ENCODE peak calls at places on chromosomes 13 and 19, in eight cellular contexts. D is A549, G is astrocyte of the spinal cord, Y is fibroblast of lung, N is HFF-Myc, H is cardiac muscle cell, L is OCI-LY7, M is left lung. E is an unnamed sample.

GRCh38 chr19:3276341-3276799 is 51.9 kb downstream of the CELF5 start:
- DNase-seq in M (peak), L (peak), Y (no peak), G (no peak), N (no peak), D (peak), H (no peak), E (peak)

GRCh38 chr19:41808663-41809566 is 12.5 kb downstream of the CEACAM3 start:
- DNase-seq in G (no peak), N (no peak), H (no peak), L (no peak), D (no peak), Y (no peak), M (peak), E (no peak)

GRCh38 chr13:103539265-103539664 is 473.0 kb upstream of the SLC10A2 start:
- DNase-seq in Y (no peak), N (no peak), D (no peak), H (no peak), G (no peak), M (no peak), L (no peak), E (no peak)

GRCh38 chr19:1941146-1942077 is at the start of gene CSNK1G2:
- DNase-seq in Y (no peak), D (no peak), H (no peak), M (no peak), G (no peak), L (no peak), N (no peak), E (no peak)

GRCh38 chr13:106140476-106140875 is 395.0 kb downstream of the EFNB2 start:
- DNase-seq in G (no peak), N (no peak), Y (no peak), M (no peak), D (no peak), H (no peak), L (no peak), E (no peak)

GRCh38 chr19:42629191-42629590 is 34.5 kb upstream of the CEACAM8 start:
- DNase-seq in L (no peak), N (no peak), Y (no peak), G (no peak), H (no peak), M (no peak), D (no peak), E (no peak)

GRCh38 chr13:107847406-107847805 is 367.9 kb downstream of the LIG4 start:
- DNase-seq in N (no peak), H (no peak), Y (no peak), G (no peak), L (no peak), D (no peak), M (no peak), E (no peak)

GRCh38 chr13:110134801-110135200 is 172.2 kb downstream of the COL4A1 start:
- DNase-seq in L (no peak), Y (peak), G (peak), H (no peak), M (no peak), N (no peak), D (no peak), E (no peak)

GRCh38 chr19:2135474-2136402 is 15.6 kb downstream of the AP3D1 start:
- DNase-seq in Y (no peak), D (no peak), L (no peak), N (no peak), M (no peak), G (no peak), H (no peak), E (no peak)

DNA sequence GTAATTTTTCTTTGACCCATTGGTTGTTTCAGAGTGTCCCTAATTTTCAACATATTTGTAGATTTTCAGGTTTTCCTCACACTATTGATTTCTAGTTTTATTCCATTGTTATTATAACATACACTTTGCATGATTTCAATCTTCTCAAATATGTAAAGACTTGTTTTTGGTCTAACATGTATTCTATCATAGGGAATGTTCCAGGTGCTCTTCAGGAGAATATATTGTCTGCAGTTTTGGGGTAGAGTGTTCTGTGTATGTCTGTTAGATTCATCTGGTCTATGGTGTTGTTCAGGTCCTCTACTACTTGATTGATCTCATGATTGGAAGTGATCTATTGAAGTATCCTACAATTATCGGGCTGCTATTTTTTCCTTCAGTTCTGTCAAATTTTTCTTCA is 440.9 kb upstream of the MIR17HG start:
- DNase-seq in D (no peak), N (no peak), G (no peak), Y (no peak), H (no peak), M (no peak), L (no peak), E (no peak)
- TF ChIP-seq CTCF in D (no peak), N (no peak), G (no peak), Y (no peak), H (no peak), M (no peak), L (no peak), E (no peak)

GRCh38 chr13:39597828-39598227 is 5.2 kb downstream of the LHFPL6 start:
- DNase-seq in D (no peak), Y (no peak), M (no peak), N (no peak), H (peak), G (peak), L (peak), E (no peak)

GRCh38 chr13:39600766-39601165 is 2.2 kb downstream of the LHFPL6 start:
- DNase-seq in H (peak), M (no peak), G (peak), Y (no peak), D (no peak), L (peak), N (no peak), E (no peak)

GRCh38 chr13:39602277-39602613 is 748 bp downstream of the LHFPL6 start:
- DNase-seq in N (no peak), H (no peak), L (peak), M (no peak), Y (no peak), G (no peak), D (peak), E (no peak)

GRCh38 chr13:39601636-39602035 is 1.4 kb downstream of the LHFPL6 start:
- DNase-seq in G (no peak), Y (no peak), L (no peak), H (no peak), D (no peak), N (no peak), M (no peak), E (no peak)

GRCh38 chr13:39599842-39600241 is 3.2 kb downstream of the LHFPL6 start:
- DNase-seq in D (no peak), L (no peak), N (peak), Y (no peak), H (peak), G (peak), M (no peak), E (no peak)
- H3K4me3 ChIP-seq in D (no peak), L (peak), N (no peak), Y (no peak), H (no peak), G (peak), M (no peak), E (no peak)

GRCh38 chr13:29284726-29285125 is 310.8 kb downstream of the SLC7A1 start:
- DNase-seq in L (no peak), Y (no peak), D (no peak), G (no peak), N (no peak), M (no peak), H (no peak), E (peak)
- TF ChIP-seq CTCF in L (no peak), Y (no peak), D (no peak), G (no peak), N (no peak), M (no peak), H (no peak), E (no peak)

GRCh38 chr19:39557791-39558622 is 18.0 kb upstream of the EID2 start:
- DNase-seq in M (no peak), D (no peak), Y (no peak), G (peak), L (peak), N (no peak), H (peak), E (no peak)
- H3K4me3 ChIP-seq in M (no peak), D (no peak), Y (no peak), G (no peak), L (peak), N (no peak), H (no peak), E (no peak)

DNA sequence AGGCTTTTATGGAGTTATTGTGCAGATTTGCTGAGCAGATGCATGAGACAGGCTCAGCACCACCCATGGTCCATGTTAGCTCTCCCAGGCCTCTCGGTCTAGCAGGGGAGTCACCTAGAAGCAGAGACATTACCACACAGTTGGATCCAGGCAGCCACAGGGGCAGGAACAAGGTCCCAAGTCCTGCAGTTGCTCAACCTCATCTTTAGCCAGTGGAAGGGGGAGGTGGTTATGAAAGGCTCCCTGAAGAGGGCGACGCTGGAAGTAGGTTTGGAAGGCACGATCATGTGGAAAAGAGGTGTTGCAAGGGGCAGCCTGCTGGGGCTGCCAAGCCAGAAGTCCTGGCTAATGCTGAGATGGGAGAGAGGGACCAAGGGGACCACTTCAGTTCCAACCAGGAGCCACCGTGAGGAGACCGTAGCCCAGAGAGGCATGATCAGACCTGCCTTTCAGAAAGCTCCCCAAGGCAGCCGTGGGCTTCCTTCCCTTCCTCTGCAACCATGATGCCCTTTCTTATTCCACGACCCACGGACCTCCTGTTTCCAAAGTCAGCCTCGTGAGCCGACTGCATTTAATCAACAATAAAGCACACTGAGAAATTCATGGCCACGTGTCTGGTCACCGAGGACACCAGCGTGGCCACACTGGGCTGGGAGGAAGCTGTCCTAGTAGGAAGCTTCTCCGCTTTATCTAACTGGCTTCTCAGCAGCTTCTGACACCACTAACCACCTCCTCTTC is 2.5 kb downstream of the AP1M1 start:
- DNase-seq in D (no peak), H (peak), L (no peak), M (no peak), Y (no peak), G (no peak), N (no peak), E (peak)
- TF ChIP-seq CTCF in D (no peak), H (peak), L (no peak), M (no peak), Y (peak), G (no peak), N (no peak), E (no peak)

DNA sequence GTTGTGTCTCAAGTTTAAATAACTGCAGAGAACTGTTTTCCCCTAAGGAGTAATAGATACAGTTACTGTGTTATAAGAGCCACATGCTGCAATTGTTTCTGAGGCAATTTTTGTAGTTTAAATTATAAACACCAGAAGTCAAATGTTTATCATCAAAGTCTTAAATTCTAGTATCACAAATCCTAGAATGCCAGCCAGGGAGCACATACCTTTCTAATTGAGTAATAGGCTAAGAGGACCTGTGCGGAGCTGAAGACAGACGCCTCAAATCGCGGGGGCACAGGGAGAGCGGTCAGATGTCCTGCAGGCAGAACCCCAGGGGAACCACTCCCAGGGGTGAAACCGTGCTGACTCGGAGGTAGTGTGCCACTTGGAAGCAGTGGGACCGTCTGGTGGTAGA is 65.2 kb upstream of the TNFRSF19 start:
- DNase-seq in H (peak), N (no peak), G (peak), Y (peak), D (no peak), L (no peak), M (no peak), E (peak)
- H3K4me3 ChIP-seq in H (no peak), N (peak), G (no peak), Y (no peak), D (no peak), L (no peak), M (no peak), E (no peak)

GRCh38 chr13:94549241-94550029 is 46.5 kb downstream of the TGDS start:
- DNase-seq in H (peak), N (peak), D (peak), G (peak), L (peak), M (peak), Y (peak), E (peak)
- TF ChIP-seq CTCF in H (no peak), N (no peak), D (no peak), G (no peak), L (no peak), M (no peak), Y (no peak), E (no peak)

DNA sequence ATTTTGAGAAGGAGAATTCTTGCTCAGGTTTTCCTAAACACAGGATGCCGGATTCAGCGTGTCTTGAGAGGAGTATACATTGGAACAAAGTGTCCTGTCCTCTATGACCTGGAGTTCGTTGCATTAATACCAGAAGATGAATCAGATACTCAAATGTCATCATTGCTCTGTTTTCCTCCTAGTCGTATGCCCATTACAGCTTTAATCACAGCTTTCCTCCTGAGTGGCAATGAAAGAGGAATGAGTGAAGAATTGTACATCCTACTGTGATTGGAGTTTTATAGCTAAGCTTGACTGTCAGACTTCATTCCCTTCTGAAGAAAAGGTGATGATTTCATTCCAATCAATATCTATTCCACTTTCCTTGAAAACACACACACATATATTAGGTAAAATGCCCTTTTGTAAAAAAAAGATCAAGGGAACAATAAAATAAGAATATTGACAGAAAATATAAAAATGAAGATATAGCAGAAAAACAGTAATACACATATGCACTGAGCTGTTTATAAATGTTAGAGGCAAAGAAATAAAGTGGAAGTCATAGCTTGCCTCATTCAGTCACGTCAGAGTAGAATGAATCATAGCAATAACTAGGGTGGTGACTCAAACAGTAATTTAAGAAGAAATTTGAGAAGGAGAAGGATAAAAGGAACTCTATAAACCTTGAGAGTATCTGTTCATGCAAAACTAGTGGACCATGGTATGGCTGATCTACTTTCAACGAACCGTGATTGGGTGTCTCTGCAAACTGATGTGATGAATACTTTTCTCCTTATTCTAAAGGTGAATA is 501.5 kb downstream of the SUCLA2 start:
- DNase-seq in M (no peak), L (no peak), G (peak), D (no peak), H (peak), Y (peak), N (peak), E (peak)
- H3K4me3 ChIP-seq in M (no peak), L (no peak), G (no peak), D (no peak), H (no peak), Y (no peak), N (no peak), E (no peak)

GRCh38 chr13:44961997-44962396 is 27.3 kb downstream of the NUFIP1 start:
- DNase-seq in Y (no peak), D (no peak), H (no peak), M (no peak), G (no peak), N (no peak), L (no peak), E (no peak)

GRCh38 chr13:44972956-44973581 is 16.2 kb downstream of the NUFIP1 start:
- DNase-seq in D (peak), N (no peak), L (peak), Y (peak), M (no peak), H (peak), G (peak), E (peak)

GRCh38 chr13:44971656-44972595 is 17.3 kb downstream of the NUFIP1 start:
- DNase-seq in D (no peak), M (no peak), L (no peak), G (no peak), H (no peak), Y (peak), N (peak), E (no peak)

GRCh38 chr13:44969858-44970484 is 19.3 kb downstream of the NUFIP1 start:
- DNase-seq in H (peak), L (peak), Y (peak), N (peak), M (no peak), G (peak), D (peak), E (peak)

DNA sequence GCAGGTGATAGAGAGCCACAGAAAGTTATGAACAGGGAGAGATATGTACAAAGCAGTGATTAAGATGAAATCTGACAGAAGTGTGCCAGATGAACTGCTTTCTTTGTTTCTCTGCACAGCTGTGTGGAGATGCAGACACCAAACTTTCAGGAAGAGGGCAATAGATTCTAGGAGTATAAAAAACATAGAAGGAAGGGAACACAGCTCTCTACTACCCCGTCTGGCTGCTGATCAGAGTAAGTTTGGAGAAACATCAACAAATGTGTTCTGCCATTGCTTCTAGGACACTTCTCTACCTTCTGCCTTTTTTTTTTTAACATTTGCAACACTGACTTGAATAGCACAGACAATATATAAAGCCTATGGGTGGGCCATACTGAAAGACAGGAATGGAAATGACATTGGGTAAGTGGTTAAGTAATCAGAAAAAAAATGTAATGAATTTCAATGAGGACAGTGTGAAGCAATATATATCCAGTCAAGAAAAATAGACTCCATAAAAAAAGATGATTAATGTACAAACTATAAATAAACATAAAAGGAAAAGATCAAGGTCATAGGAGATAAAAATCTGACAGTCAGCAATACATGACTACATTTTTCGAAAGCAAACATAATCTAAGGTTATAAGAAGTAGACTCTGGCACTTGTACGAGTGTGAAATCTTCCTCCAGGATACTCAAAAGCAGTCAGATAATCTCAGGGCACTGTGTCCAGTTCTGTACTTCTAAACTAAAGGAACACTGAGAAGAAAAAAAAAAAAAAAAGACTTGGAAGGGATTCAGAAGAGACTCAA is 21.4 kb downstream of the NUFIP1 start:
- DNase-seq in L (no peak), Y (peak), M (no peak), N (no peak), H (peak), G (peak), D (no peak), E (no peak)
- TF ChIP-seq CTCF in L (no peak), Y (peak), M (no peak), N (no peak), H (peak), G (peak), D (no peak), E (peak)

GRCh38 chr19:45782820-45783785 is 813 bp upstream of the DMPK start:
- DNase-seq in M (no peak), H (peak), Y (peak), D (peak), G (peak), N (no peak), L (no peak), E (peak)

GRCh38 chr19:45784096-45784495 is 1.8 kb upstream of the DMPK start:
- DNase-seq in N (no peak), L (no peak), G (no peak), H (no peak), D (no peak), Y (no peak), M (no peak), E (no peak)

GRCh38 chr19:45780448-45781281 is 1.6 kb downstream of the DMPK start:
- DNase-seq in M (no peak), G (no peak), H (no peak), N (no peak), Y (no peak), D (peak), L (no peak), E (no peak)

GRCh38 chr19:45781282-45782161 is 768 bp downstream of the DMPK start:
- DNase-seq in N (no peak), D (peak), M (no peak), H (no peak), L (no peak), G (no peak), Y (no peak), E (peak)

DNA sequence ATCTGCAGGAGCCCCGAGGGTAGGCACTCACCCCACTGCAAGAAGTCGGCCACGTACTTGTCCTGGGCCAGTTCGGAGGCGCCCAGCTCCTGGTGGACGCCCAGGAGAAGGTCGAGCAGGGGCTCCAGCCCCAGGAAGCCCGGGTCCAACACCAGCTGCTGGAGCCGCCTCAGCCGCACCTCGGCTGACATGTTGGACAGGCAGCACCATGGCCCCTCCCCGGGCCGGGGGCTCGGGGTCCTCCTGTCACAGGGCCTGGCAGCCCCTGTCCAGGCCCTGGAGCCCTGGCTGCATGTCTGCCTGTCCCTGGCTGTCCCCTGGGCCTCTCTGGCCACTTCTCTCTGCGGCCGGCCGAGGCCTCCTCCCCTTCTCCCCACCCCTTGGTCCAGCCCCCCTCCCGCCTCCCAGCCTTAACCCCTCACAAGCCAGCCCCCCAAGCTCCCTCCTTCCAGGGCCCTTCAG is at the start of gene DMPK:
- DNase-seq in N (no peak), Y (no peak), G (no peak), M (no peak), L (no peak), H (no peak), D (peak), E (peak)
- H3K4me3 ChIP-seq in N (peak), Y (peak), G (peak), M (peak), L (no peak), H (peak), D (peak), E (no peak)

E was measured in epithelial cell of esophagus.